ENCODE peak calls at places on chromosomes 2 and 18, in five cellular contexts. N is HuH-7; K is activated CD8-positive, alpha-beta memory T cell treated with anti-CD3 and anti-CD28 coated beads, Interleukin-2, amount 50 U/mL, for 48 hours; A is osteoblast; D is adrenal gland. V is an unnamed sample.
A peak's percentile ranks its signal among the peaks of the same experiment; 100 is the strongest.

GRCh38 chr2:189601043-189601442 is 20.5 kb upstream of the SLC40A1 start:
- DNase-seq in N (no peak), K (no peak), A (no peak), D (no peak), V (no peak)

GRCh38 chr2:169693344-169693743 is 861 bp downstream of the CFAP210 start:
- DNase-seq in N (peak; percentile 42), K (no peak), A (no peak), D (no peak), V (no peak)

GRCh38 chr2:238240761-238241711 is 1.2 kb upstream of the HES6 start:
- DNase-seq in N (peak; percentile 47), K (no peak), A (peak; percentile 87), D (peak; percentile 56), V (no peak)

GRCh38 chr2:191441761-191442160 is 196.6 kb downstream of the MYO1B start:
- DNase-seq in N (no peak), K (no peak), A (peak; percentile 73), D (no peak), V (no peak)

GRCh38 chr18:7116832-7117389 is 686 bp downstream of the LAMA1 start:
- DNase-seq in N (no peak), K (no peak), A (peak; percentile 71), D (no peak), V (no peak)

GRCh38 chr2:100666996-100667395 is 104.2 kb downstream of the PDCL3 start:
- DNase-seq in N (no peak), K (no peak), A (no peak), D (no peak), V (no peak)

GRCh38 chr18:46416706-46417638 is 240.0 kb downstream of the LOXHD1 start:
- DNase-seq in N (no peak), K (no peak), A (no peak), D (no peak), V (no peak)

GRCh38 chr2:65630643-65631042 is 198.2 kb upstream of the SPRED2 start:
- DNase-seq in N (no peak), K (no peak), A (peak; percentile 66), D (no peak), V (no peak)

GRCh38 chr2:135984199-135985017 is 1.0 kb downstream of the DARS1 start:
- DNase-seq in N (no peak), K (no peak), A (peak; percentile 22), D (no peak), V (no peak)

GRCh38 chr2:232235716-232236115 is 142.8 kb upstream of the ALPP start:
- DNase-seq in N (no peak), K (peak; percentile 41), A (no peak), D (no peak), V (no peak)

GRCh38 chr2:58976374-58977055 is 735.4 kb upstream of the FANCL start:
- DNase-seq in N (no peak), K (no peak), A (no peak), D (no peak), V (no peak)

GRCh38 chr2:218832520-218832919 is 917 bp upstream of the PRKAG3 start:
- DNase-seq in N (no peak), K (no peak), A (peak; percentile 95), D (no peak), V (no peak)

GRCh38 chr18:46559296-46559695 is 97.7 kb downstream of the LOXHD1 start:
- DNase-seq in N (no peak), K (peak; percentile 18), A (no peak), D (no peak), V (no peak)

GRCh38 chr2:20091305-20091991 is 40.0 kb upstream of the LAPTM4A start:
- DNase-seq in N (no peak), K (no peak), A (peak; percentile 95), D (peak; percentile 29), V (no peak)

GRCh38 chr2:180324191-180324590 is 317.1 kb upstream of the CWC22 start:
- DNase-seq in N (no peak), K (no peak), A (no peak), D (no peak), V (no peak)

GRCh38 chr2:201680743-201681142 is 17.7 kb downstream of the MPP4 start:
- DNase-seq in N (peak; percentile 69), K (peak; percentile 56), A (peak; percentile 72), D (no peak), V (no peak)

GRCh38 chr18:9838144-9838877 is 47.5 kb upstream of the TXNDC2 start:
- DNase-seq in N (no peak), K (no peak), A (no peak), D (no peak), V (no peak)

GRCh38 chr2:127566576-127566975 is 31.1 kb downstream of the MYO7B start:
- DNase-seq in N (no peak), K (peak; percentile 45), A (peak; percentile 18), D (no peak), V (no peak)

GRCh38 chr18:47397671-47398319 is 146.3 kb upstream of the SKOR2 start:
- DNase-seq in N (no peak), K (no peak), A (no peak), D (no peak), V (no peak)

GRCh38 chr18:2846638-2847340 is at the start of gene EMILIN2:
- DNase-seq in N (peak; percentile 57), K (peak; percentile 76), A (peak; percentile 87), D (peak; percentile 54), V (no peak)

GRCh38 chr2:172333206-172333605 is 94.2 kb upstream of the ITGA6 start:
- DNase-seq in N (no peak), K (no peak), A (no peak), D (no peak), V (no peak)

GRCh38 chr18:75478996-75479870 is 51.7 kb upstream of the SMIM21 start:
- DNase-seq in N (peak; percentile 20), K (no peak), A (no peak), D (no peak), V (no peak)